ENCODE peak calls at places on chromosomes 7 and 10, in four cellular contexts. K, J, C and P are unnamed samples.

GRCh38 chr7:82729172-82730030 is 285.8 kb upstream of the CACNA2D1 start:
- DNase-seq in J (peak), K (no peak), C (peak), P (no peak)

GRCh38 chr10:45444976-45445898 is 71.2 kb downstream of the ALOX5 start:
- DNase-seq in J (no peak), C (no peak), K (peak), P (no peak)

GRCh38 chr10:15842493-15843169 is 17.7 kb downstream of the MINDY3 start:
- DNase-seq in J (no peak), C (no peak), K (no peak), P (no peak)

GRCh38 chr7:154919324-154920222 is 83.4 kb downstream of the PAXIP1 start:
- DNase-seq in C (no peak), K (no peak), J (no peak), P (no peak)

GRCh38 chr7:115087437-115087836 is 165.5 kb downstream of the MDFIC start:
- DNase-seq in C (no peak), K (no peak), J (no peak), P (no peak)

GRCh38 chr10:43939939-43940810 is 291.5 kb upstream of the ZNF32 start:
- DNase-seq in C (peak), K (no peak), J (no peak), P (no peak)

GRCh38 chr7:141073641-141074161 is at the start of gene TMEM178B:
- DNase-seq in J (no peak), C (peak), K (peak), P (no peak)

GRCh38 chr7:23383225-23383624 is 84.1 kb downstream of the MALSU1 start:
- DNase-seq in K (no peak), J (no peak), C (no peak), P (no peak)

GRCh38 chr10:132571565-132572544 is 34.3 kb downstream of the INPP5A start:
- DNase-seq in C (peak), J (peak), K (peak), P (peak)
- TF ChIP-seq TEAD4 in C (no peak), J (no peak), K (no peak), P (no peak)

GRCh38 chr7:44380179-44380830 is 54.9 kb upstream of the CAMK2B start:
- DNase-seq in J (no peak), K (peak), C (peak), P (no peak)

GRCh38 chr7:44378744-44379143 is 53.4 kb upstream of the CAMK2B start:
- DNase-seq in C (no peak), J (no peak), K (no peak), P (no peak)

GRCh38 chr7:44380831-44381493 is 55.6 kb upstream of the CAMK2B start:
- DNase-seq in C (no peak), J (no peak), K (peak), P (no peak)

GRCh38 chr7:44377681-44378421 is 52.5 kb upstream of the CAMK2B start:
- DNase-seq in C (peak), K (peak), J (no peak), P (no peak)

GRCh38 chr7:44379366-44380178 is 54.2 kb upstream of the CAMK2B start:
- DNase-seq in C (peak), K (peak), J (peak), P (no peak)
- TF ChIP-seq TEAD4 in C (no peak), K (no peak), J (no peak), P (no peak)

GRCh38 chr10:36886303-36886891 is 239.0 kb upstream of the ANKRD30A start:
- DNase-seq in C (no peak), J (no peak), K (no peak), P (no peak)
- TF ChIP-seq TEAD4 in C (no peak), J (no peak), K (no peak), P (no peak)

GRCh38 chr7:138066954-138067394 is 9.3 kb upstream of the AKR1D1 start:
- DNase-seq in J (no peak), K (no peak), C (no peak), P (no peak)
- TF ChIP-seq TEAD4 in J (no peak), K (no peak), C (no peak), P (no peak)

DNA sequence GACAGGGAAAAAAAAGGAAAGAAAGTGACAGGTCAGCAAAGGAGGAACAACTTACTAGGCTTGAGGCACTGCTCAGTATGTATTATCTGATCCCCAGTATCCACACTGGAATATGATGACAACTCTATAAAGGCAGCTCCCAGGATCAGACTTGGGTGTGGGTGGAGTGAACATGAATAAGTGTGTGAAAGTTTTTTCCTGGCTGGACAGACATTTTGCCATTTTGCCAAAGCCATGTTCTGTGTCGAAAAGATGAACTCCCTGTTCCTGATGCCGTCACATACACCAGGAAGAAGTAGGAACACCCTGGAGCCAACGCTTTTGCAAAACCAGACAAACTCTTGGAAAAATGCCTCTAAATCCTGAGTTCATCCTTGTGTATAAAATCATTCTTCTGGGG is 143.2 kb upstream of the MEOX2 start:
- DNase-seq in K (no peak), C (no peak), J (no peak), P (no peak)
- TF ChIP-seq TEAD4 in K (no peak), C (no peak), J (no peak), P (no peak)

DNA sequence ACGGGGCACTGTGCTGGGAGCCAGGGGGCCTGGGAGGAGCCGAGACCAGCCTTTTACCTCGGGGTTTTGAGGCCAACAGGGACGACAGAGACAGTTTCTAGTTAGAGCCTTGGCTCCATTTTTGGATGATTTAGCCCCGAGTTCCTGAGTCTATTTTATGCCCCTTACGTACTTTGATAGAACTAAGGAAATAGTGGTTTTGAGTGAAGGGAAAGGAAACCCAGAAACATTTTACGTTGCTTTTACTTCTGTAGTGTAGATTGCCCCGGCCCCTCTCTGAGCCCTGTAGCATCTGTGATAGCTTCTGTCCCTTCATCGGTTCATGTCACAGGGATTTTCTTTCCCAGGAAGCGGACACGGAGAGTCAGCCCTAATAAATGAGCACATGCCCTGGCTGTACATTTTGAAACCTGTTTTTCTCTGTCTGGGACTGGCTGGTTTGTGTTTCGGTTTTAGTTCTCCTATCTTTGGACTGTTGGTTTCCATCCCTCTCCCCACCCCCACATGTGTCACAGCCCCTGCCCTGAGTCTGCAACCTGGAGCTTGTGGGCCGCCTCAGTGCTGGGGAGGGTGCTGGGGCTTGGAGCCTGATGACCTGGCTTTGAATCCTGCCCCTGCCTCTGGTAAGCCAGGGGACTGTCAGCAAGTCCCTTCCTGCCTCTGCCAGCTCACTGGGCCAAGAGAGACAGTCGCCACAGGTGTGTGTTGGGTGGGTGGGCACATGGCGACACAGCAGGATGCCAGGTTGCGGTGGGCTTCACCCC is 6.9 kb upstream of the ORAI2 start:
- DNase-seq in C (no peak), K (no peak), J (no peak), P (no peak)
- TF ChIP-seq TEAD4 in C (no peak), K (no peak), J (no peak), P (no peak)